ENCODE peak calls at places on chromosomes 13 and 19, in four cellular contexts. Q is Peyer's patch, Y is heart left ventricle, I is aorta. U is an unnamed sample.
A peak's percentile ranks its signal among the peaks of the same experiment; 100 is the strongest.

GRCh38 chr13:52454459-52454824 is 836 bp upstream of the CKAP2 start:
- DNase-seq in Q (peak; percentile 69), Y (no peak), I (no peak), U (peak; percentile 36)

GRCh38 chr13:20400774-20401173 is 124.9 kb downstream of the CRYL1 start:
- DNase-seq in Q (no peak), Y (no peak), I (no peak), U (no peak)

GRCh38 chr19:16066611-16067104 is 9.6 kb upstream of the TPM4 start:
- DNase-seq in Q (peak; percentile 83), Y (no peak), I (peak; percentile 49), U (peak; percentile 55)

GRCh38 chr13:43988302-43988701 is 108.6 kb downstream of the LACC1 start:
- DNase-seq in Q (no peak), Y (no peak), I (no peak), U (no peak)

GRCh38 chr19:34879563-34879962 is 47.1 kb upstream of the ZNF30 start:
- DNase-seq in Q (no peak), Y (no peak), I (no peak), U (no peak)

GRCh38 chr13:92843549-92843948 is 383.1 kb upstream of the GPC6 start:
- DNase-seq in Q (no peak), Y (no peak), I (no peak), U (no peak)

GRCh38 chr19:35856546-35857149 is at the start of gene KIRREL2:
- DNase-seq in Q (no peak), Y (no peak), I (no peak), U (no peak)

GRCh38 chr19:16225279-16226183 is 27.8 kb downstream of the AP1M1 start:
- DNase-seq in Q (peak; percentile 39), Y (no peak), I (peak; percentile 45), U (no peak)

GRCh38 chr13:46529509-46529908 is 23.5 kb upstream of the LRCH1 start:
- DNase-seq in Q (no peak), Y (no peak), I (no peak), U (no peak)

GRCh38 chr19:16829822-16830289 is 658 bp downstream of the SIN3B start:
- DNase-seq in Q (no peak), Y (no peak), I (no peak), U (no peak)

GRCh38 chr13:112648966-112649690 is 40.7 kb upstream of the ATP11A start:
- DNase-seq in Q (no peak), Y (no peak), I (no peak), U (no peak)

GRCh38 chr13:105634059-105634458 is 901.4 kb downstream of the EFNB2 start:
- DNase-seq in Q (no peak), Y (no peak), I (no peak), U (no peak)

GRCh38 chr13:50080158-50080855 is 65.1 kb downstream of the KCNRG start:
- DNase-seq in Q (peak; percentile 59), Y (no peak), I (peak; percentile 53), U (no peak)

GRCh38 chr13:30787747-30788535 is 52.6 kb downstream of the ALOX5AP start:
- DNase-seq in Q (no peak), Y (no peak), I (no peak), U (no peak)

GRCh38 chr13:25978961-25979360 is 72.9 kb downstream of the SHISA2 start:
- DNase-seq in Q (no peak), Y (no peak), I (no peak), U (no peak)

GRCh38 chr19:13014101-13014920 is 19.0 kb downstream of the NFIX start:
- DNase-seq in Q (no peak), Y (no peak), I (no peak), U (no peak)

GRCh38 chr19:5635427-5635826 is 12.5 kb downstream of the SAFB start:
- DNase-seq in Q (peak; percentile 41), Y (no peak), I (no peak), U (no peak)

GRCh38 chr19:11659612-11660011 is 62.3 kb downstream of the ZNF627 start:
- DNase-seq in Q (no peak), Y (no peak), I (no peak), U (no peak)

GRCh38 chr19:461664-462551 is 1.1 kb upstream of the SHC2 start:
- DNase-seq in Q (peak; percentile 71), Y (no peak), I (no peak), U (peak; percentile 11)

GRCh38 chr19:5892772-5893275 is 10.8 kb downstream of the NDUFA11 start:
- DNase-seq in Q (no peak), Y (no peak), I (no peak), U (no peak)

DNA sequence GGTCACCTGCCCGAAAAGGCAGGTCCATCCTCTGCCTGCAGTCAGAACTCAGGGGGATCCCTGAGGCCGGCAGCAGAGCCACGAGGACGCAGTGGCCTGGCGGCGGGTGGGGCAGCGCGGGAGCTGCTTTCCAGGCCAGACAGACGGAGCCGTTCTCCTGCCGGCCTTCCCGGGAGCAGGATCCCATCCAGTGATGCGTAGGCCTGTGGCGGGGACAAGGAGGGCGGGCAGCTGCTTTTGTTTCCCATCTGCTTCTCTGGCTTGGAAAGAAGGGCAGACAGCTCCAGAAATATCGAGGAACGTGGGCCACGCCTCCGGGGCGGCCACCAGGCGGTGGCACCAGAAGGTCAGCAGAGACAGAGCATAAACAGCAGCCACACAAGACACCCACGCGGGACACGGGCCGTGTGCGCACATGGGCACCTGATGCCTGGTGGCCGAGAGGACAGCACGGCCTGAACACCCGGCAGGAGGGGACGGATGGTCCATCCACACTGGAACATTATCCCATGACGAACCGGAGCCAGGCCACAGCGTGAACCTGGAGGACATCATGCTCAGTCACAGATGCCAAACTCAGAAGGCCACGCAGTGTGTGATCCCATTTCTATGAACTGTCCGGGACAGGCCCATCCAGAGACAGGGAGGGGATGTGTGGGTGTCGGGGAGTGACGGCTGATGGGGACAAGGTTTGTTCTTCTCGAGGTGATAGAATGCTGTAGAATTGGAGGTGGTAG is 13.9 kb upstream of the MKNK2 start:
- DNase-seq in Q (no peak), Y (peak; percentile 67), I (peak; percentile 58), U (no peak)
- H3K27ac ChIP-seq in Q (peak overlapping the region; percentile 35), Y (peak overlapping the region; percentile 77), I (peak overlapping the region; percentile 6), U (no peak overlapping the region)

DNA sequence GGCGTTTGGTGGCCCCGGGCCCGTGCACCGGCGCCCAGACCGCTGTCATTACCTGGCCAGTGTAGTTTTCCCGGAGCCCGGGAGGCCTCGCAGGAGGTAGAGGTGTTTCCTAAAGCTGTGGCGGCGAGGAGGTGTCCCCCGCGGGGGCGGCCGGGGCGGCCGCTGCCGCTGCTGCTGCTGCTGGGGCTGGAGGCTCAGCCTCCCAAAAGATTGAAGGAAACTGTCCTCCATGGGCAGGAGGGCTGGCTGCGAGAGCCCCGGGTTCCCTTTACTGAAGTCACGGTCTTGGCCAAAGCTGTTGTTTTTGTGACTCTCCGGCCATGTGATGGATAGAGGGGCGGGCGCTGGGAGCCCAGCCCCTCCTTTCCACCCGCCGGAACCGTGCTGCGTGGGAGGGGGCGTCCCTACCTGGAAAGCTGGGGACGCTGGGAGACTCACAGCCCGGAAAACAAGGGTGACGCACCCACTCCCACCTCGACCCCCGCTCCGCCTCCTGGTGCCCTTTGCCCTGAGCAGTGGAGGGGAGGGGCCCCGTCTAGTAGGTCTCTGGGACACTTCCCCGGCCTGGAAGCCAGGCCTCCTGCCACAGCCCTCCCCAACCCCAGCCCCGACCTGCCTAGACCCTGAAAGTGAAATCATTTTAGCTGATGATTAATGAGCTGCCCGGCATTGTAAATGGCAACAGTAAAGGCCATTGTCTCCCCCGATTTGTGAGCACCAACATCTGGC is at the start of gene N4BP2L1:
- DNase-seq in Q (peak; percentile 94), Y (peak; percentile 82), I (peak; percentile 87), U (peak; percentile 64)
- H3K27ac ChIP-seq in Q (peak within 1 kb of the TSS; percentile 90), Y (peak within 1 kb of the TSS; percentile 98), I (peak within 1 kb of the TSS; percentile 46), U (peak within 1 kb of the TSS; percentile 85)

GRCh38 chr19:46451352-46451751 is 20.0 kb downstream of the PNMA8A start:
- DNase-seq in Q (no peak), Y (no peak), I (no peak), U (no peak)
- H3K27ac ChIP-seq in Q (no peak overlapping the region), Y (no peak overlapping the region), I (peak overlapping the region; percentile 83), U (no peak overlapping the region)

GRCh38 chr13:45336025-45336800 is 4.8 kb downstream of the TPT1 start:
- DNase-seq in Q (no peak), Y (no peak), I (no peak), U (no peak)
- H3K27ac ChIP-seq in Q (no peak overlapping the region), Y (no peak overlapping the region), I (no peak overlapping the region), U (no peak overlapping the region)

GRCh38 chr19:19271828-19272599 is 1.1 kb downstream of the TM6SF2 start:
- DNase-seq in Q (peak; percentile 79), Y (no peak), I (no peak), U (no peak)
- H3K27ac ChIP-seq in Q (no peak overlapping the region), Y (no peak overlapping the region), I (no peak overlapping the region), U (no peak overlapping the region)

U was measured in CD8-positive, alpha-beta T cell.